ENCODE peak calls at places on chromosomes 1 and 21, in eight cellular contexts. Y is CD8-positive, alpha-beta T cell; K is GM23338; P is body of pancreas; J is IMR-90; Q is heart left ventricle; S is heart right ventricle; G is MM.1S. M is an unnamed sample. For H3K4me1, the result is how much of the 10 kb centered on the place peaks cover.

GRCh38 chr1:30962609-30963508 is 54.3 kb upstream of the SDC3 start:
- DNase-seq in Y (no peak), K (no peak), P (no peak), J (no peak), Q (no peak), S (no peak), G (no peak), M (no peak)

GRCh38 chr1:164310166-164310565 is 248.8 kb upstream of the PBX1 start:
- DNase-seq in Y (no peak), K (no peak), P (no peak), J (no peak), Q (no peak), S (no peak), G (no peak), M (no peak)

GRCh38 chr1:112524251-112524650 is 15.5 kb downstream of the WNT2B start:
- DNase-seq in Y (no peak), K (peak), P (peak), J (no peak), Q (peak), S (peak), G (no peak), M (no peak)

GRCh38 chr1:167790117-167790516 is 68.3 kb downstream of the MPZL1 start:
- DNase-seq in Y (no peak), K (no peak), P (no peak), J (no peak), Q (no peak), S (no peak), G (no peak), M (no peak)

GRCh38 chr1:234835239-234835638 is 225.3 kb upstream of the IRF2BP2 start:
- DNase-seq in Y (no peak), K (no peak), P (no peak), J (no peak), Q (no peak), S (no peak), G (no peak), M (peak)

GRCh38 chr1:183841950-183842816 is 37.3 kb downstream of the RGL1 start:
- DNase-seq in Y (no peak), K (no peak), P (no peak), J (peak), Q (peak), S (peak), G (peak), M (peak)

GRCh38 chr1:27429029-27429425 is 36.6 kb downstream of the GPR3 start:
- DNase-seq in Y (no peak), K (no peak), P (no peak), J (no peak), Q (no peak), S (no peak), G (no peak), M (no peak)

GRCh38 chr1:201218409-201218808 is 27.8 kb downstream of the IGFN1 start:
- DNase-seq in Y (peak), K (no peak), P (no peak), J (no peak), Q (no peak), S (no peak), G (no peak), M (no peak)

GRCh38 chr1:39159224-39160036 is 45.1 kb upstream of the MACF1 start:
- DNase-seq in Y (no peak), K (peak), P (peak), J (peak), Q (no peak), S (no peak), G (no peak), M (peak)

GRCh38 chr1:234885601-234886000 is 243.0 kb downstream of the TOMM20 start:
- DNase-seq in Y (no peak), K (no peak), P (no peak), J (no peak), Q (peak), S (no peak), G (no peak), M (no peak)

GRCh38 chr1:70264875-70265274 is 43.7 kb downstream of the SRSF11 start:
- DNase-seq in Y (no peak), K (no peak), P (no peak), J (no peak), Q (no peak), S (peak), G (no peak), M (no peak)

GRCh38 chr21:31656199-31657095 is 3.0 kb upstream of the SOD1 start:
- DNase-seq in Y (no peak), K (no peak), P (no peak), J (peak), Q (no peak), S (no peak), G (no peak), M (no peak)

GRCh38 chr1:87358219-87358618 is 29.5 kb downstream of the LMO4 start:
- DNase-seq in Y (no peak), K (no peak), P (no peak), J (no peak), Q (no peak), S (no peak), G (no peak), M (no peak)

GRCh38 chr1:42935971-42936308 is 22.7 kb downstream of the SLC2A1 start:
- DNase-seq in Y (no peak), K (no peak), P (peak), J (no peak), Q (no peak), S (no peak), G (no peak), M (no peak)

GRCh38 chr1:17207966-17208418 is 3.1 kb downstream of the PADI1 start:
- DNase-seq in Y (peak), K (no peak), P (no peak), J (peak), Q (no peak), S (no peak), G (no peak), M (no peak)

GRCh38 chr1:206496131-206496793 is 11.1 kb upstream of the RASSF5 start:
- DNase-seq in Y (no peak), K (no peak), P (peak), J (no peak), Q (no peak), S (no peak), G (no peak), M (no peak)

GRCh38 chr1:156464825-156465452 is 35.6 kb downstream of the MEF2D start:
- DNase-seq in Y (no peak), K (no peak), P (no peak), J (peak), Q (no peak), S (no peak), G (no peak), M (no peak)

GRCh38 chr1:3944621-3944914 is 44.5 kb upstream of the C1orf174 start:
- DNase-seq in Y (no peak), K (no peak), P (no peak), J (no peak), Q (no peak), S (no peak), G (no peak), M (no peak)

GRCh38 chr1:216261631-216262030 is 161.6 kb downstream of the USH2A start:
- DNase-seq in Y (no peak), K (no peak), P (no peak), J (no peak), Q (no peak), S (no peak), G (no peak), M (no peak)

GRCh38 chr1:204477036-204477740 is 17.4 kb downstream of the PIK3C2B start:
- DNase-seq in Y (no peak), K (no peak), P (no peak), J (peak), Q (no peak), S (no peak), G (no peak), M (peak)

GRCh38 chr1:7046314-7046713 is 261.1 kb downstream of the CAMTA1 start:
- DNase-seq in Y (no peak), K (peak), P (peak), J (peak), Q (peak), S (peak), G (no peak), M (peak)

GRCh38 chr1:234735476-234735875 is 125.5 kb upstream of the IRF2BP2 start:
- DNase-seq in Y (no peak), K (no peak), P (no peak), J (no peak), Q (no peak), S (no peak), G (no peak), M (no peak)

GRCh38 chr1:26320896-26321295 is 3.1 kb downstream of the CD52 start:
- DNase-seq in Y (peak), K (no peak), P (no peak), J (no peak), Q (no peak), S (no peak), G (no peak), M (no peak)

GRCh38 chr1:26318338-26319064 is 743 bp downstream of the CD52 start:
- DNase-seq in Y (peak), K (no peak), P (no peak), J (no peak), Q (no peak), S (no peak), G (no peak), M (no peak)

GRCh38 chr1:26315874-26316850 is 1.6 kb upstream of the CD52 start:
- DNase-seq in Y (no peak), K (peak), P (no peak), J (no peak), Q (no peak), S (no peak), G (no peak), M (no peak)

GRCh38 chr1:26317143-26317542 is 615 bp upstream of the CD52 start:
- DNase-seq in Y (no peak), K (no peak), P (no peak), J (no peak), Q (no peak), S (no peak), G (no peak), M (no peak)

GRCh38 chr1:26317612-26318337 is at the start of gene CD52:
- DNase-seq in Y (peak), K (peak), P (no peak), J (no peak), Q (peak), S (no peak), G (peak), M (peak)
- H3K4me1 ChIP-seq in Y (half or more), K (under half), P (under half), J (under half), Q (under half), S (under half), G (under half), M (under half)

GRCh38 chr1:244653439-244654283 is 735 bp downstream of the DESI2 start:
- DNase-seq in Y (no peak), K (peak), P (no peak), J (peak), Q (no peak), S (no peak), G (peak), M (peak)

GRCh38 chr1:244651956-244652698 is 799 bp upstream of the DESI2 start:
- DNase-seq in Y (no peak), K (peak), P (no peak), J (peak), Q (no peak), S (no peak), G (no peak), M (no peak)

GRCh38 chr1:244652699-244653438 is at the start of gene DESI2:
- DNase-seq in Y (peak), K (peak), P (peak), J (peak), Q (peak), S (peak), G (peak), M (peak)

GRCh38 chr1:244655186-244655585 is 2.3 kb downstream of the DESI2 start:
- DNase-seq in Y (no peak), K (no peak), P (no peak), J (no peak), Q (no peak), S (no peak), G (no peak), M (no peak)

GRCh38 chr1:244654284-244655038 is 1.5 kb downstream of the DESI2 start:
- DNase-seq in Y (no peak), K (no peak), P (no peak), J (peak), Q (no peak), S (no peak), G (no peak), M (peak)
- H3K4me1 ChIP-seq in Y (under half), K (under half), P (under half), J (under half), Q (half or more), S (half or more), G (under half), M (under half)

GRCh38 chr1:1348420-1349255 is 580 bp downstream of the DVL1 start:
- DNase-seq in Y (no peak), K (peak), P (peak), J (peak), Q (no peak), S (no peak), G (no peak), M (no peak)
- H3K4me1 ChIP-seq in Y (under half), K (under half), P (half or more), J (under half), Q (half or more), S (half or more), G (under half), M (under half)

GRCh38 chr1:185110145-185110544 is 46.6 kb downstream of the TRMT1L start:
- DNase-seq in Y (no peak), K (no peak), P (no peak), J (peak), Q (no peak), S (no peak), G (no peak), M (no peak)
- H3K4me1 ChIP-seq in Y (under half), K (under half), P (under half), J (under half), Q (under half), S (under half), G (under half), M (under half)

GRCh38 chr1:203267912-203268311 is 37.4 kb upstream of the BTG2 start:
- DNase-seq in Y (no peak), K (no peak), P (no peak), J (no peak), Q (no peak), S (no peak), G (no peak), M (no peak)
- H3K4me1 ChIP-seq in Y (under half), K (under half), P (under half), J (under half), Q (under half), S (under half), G (half or more), M (under half)

GRCh38 chr1:194341587-194341986 is 1155.2 kb upstream of the B3GALT2 start:
- DNase-seq in Y (no peak), K (no peak), P (no peak), J (peak), Q (no peak), S (no peak), G (no peak), M (no peak)
- H3K4me1 ChIP-seq in Y (under half), K (under half), P (under half), J (under half), Q (under half), S (under half), G (under half), M (under half)

DNA sequence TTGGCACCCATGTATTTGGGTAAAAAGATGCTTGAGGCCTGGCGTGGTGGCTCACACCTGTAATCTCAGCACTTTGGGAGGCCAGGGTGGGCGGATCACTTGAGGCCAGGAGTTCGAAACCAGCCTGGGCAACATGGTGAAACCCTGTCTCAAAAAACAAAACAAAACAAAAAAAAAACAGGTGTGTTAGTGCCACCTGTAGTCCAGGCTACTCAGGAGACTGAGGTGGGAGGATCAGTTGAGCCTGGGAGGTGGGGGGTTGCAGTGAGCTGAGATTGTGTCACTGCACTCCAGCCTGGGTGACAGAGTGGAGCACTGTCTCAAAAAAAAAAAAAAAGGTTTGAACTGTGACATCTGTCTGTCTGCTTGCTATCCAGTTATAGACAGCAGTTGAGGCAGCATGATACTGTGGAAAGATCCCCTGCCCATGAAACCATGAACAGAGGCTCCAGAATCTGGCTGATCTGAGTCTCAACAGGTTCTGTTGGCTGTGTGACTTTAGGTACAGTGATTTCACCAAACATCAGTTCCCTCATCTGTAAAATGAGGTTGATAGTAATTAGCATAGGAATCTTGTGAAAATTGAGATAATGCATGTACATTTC is 5.7 kb downstream of the DYRK1A start:
- DNase-seq in Y (no peak), K (no peak), P (no peak), J (no peak), Q (no peak), S (no peak), G (no peak), M (no peak)
- H3K4me1 ChIP-seq in Y (half or more), K (under half), P (half or more), J (under half), Q (half or more), S (half or more), G (under half), M (under half)

M was measured in small intestine.